ENCODE peak calls at places on chromosome 18, in four cellular contexts. One of them, this sample, is unnamed.

GRCh38 chr18:79770501-79770815 is 27.3 kb upstream of the KCNG2 start:
- DNase-seq in iPS DF 6.9: no peak
- DNase-seq in mucosa of descending colon: no peak
- DNase-seq in cardiac fibroblast: no peak
- DNase-seq in this sample: no peak

GRCh38 chr18:56884511-56884910 is 233.4 kb downstream of the WDR7 start:
- DNase-seq in iPS DF 6.9: no peak
- DNase-seq in mucosa of descending colon: no peak
- DNase-seq in cardiac fibroblast: no peak
- DNase-seq in this sample: no peak

GRCh38 chr18:28804512-28805214 is 627.7 kb upstream of the CDH2 start:
- DNase-seq in iPS DF 6.9: no peak
- DNase-seq in mucosa of descending colon: no peak
- DNase-seq in cardiac fibroblast: no peak
- DNase-seq in this sample: no peak

GRCh38 chr18:35387367-35387685 is 10.2 kb upstream of the ZNF396 start:
- DNase-seq in iPS DF 6.9: no peak
- DNase-seq in mucosa of descending colon: no peak
- DNase-seq in cardiac fibroblast: peak
- DNase-seq in this sample: no peak

GRCh38 chr18:38751897-38752296 is 1186.3 kb upstream of the CELF4 start:
- DNase-seq in iPS DF 6.9: no peak
- DNase-seq in mucosa of descending colon: no peak
- DNase-seq in cardiac fibroblast: no peak
- DNase-seq in this sample: no peak

GRCh38 chr18:57210101-57210661 is 63.3 kb downstream of the BOD1L2 start:
- DNase-seq in iPS DF 6.9: no peak
- DNase-seq in mucosa of descending colon: peak
- DNase-seq in cardiac fibroblast: peak
- DNase-seq in this sample: peak

GRCh38 chr18:48304906-48305693 is 104.1 kb downstream of the ZBTB7C start:
- DNase-seq in iPS DF 6.9: no peak
- DNase-seq in mucosa of descending colon: no peak
- DNase-seq in cardiac fibroblast: no peak
- DNase-seq in this sample: no peak

GRCh38 chr18:44682871-44683221 is 2.2 kb downstream of the SETBP1 start:
- DNase-seq in iPS DF 6.9: no peak
- DNase-seq in mucosa of descending colon: peak
- DNase-seq in cardiac fibroblast: no peak
- DNase-seq in this sample: peak

GRCh38 chr18:56248613-56249235 is 389.7 kb downstream of the TXNL1 start:
- DNase-seq in iPS DF 6.9: no peak
- DNase-seq in mucosa of descending colon: no peak
- DNase-seq in cardiac fibroblast: no peak
- DNase-seq in this sample: no peak

GRCh38 chr18:58768293-58768974 is 96.2 kb upstream of the ZNF532 start:
- DNase-seq in iPS DF 6.9: no peak
- DNase-seq in mucosa of descending colon: peak
- DNase-seq in cardiac fibroblast: peak
- DNase-seq in this sample: peak

GRCh38 chr18:45667056-45667455 is 51.8 kb downstream of the SLC14A2 start:
- DNase-seq in iPS DF 6.9: no peak
- DNase-seq in mucosa of descending colon: no peak
- DNase-seq in cardiac fibroblast: no peak
- DNase-seq in this sample: no peak

GRCh38 chr18:23259701-23260661 is 124.7 kb downstream of the CABLES1 start:
- DNase-seq in iPS DF 6.9: no peak
- DNase-seq in mucosa of descending colon: peak
- DNase-seq in cardiac fibroblast: peak
- DNase-seq in this sample: peak
- H3K4me3 ChIP-seq in iPS DF 6.9: no peak
- H3K4me3 ChIP-seq in mucosa of descending colon: no peak
- H3K4me3 ChIP-seq in cardiac fibroblast: no peak
- H3K4me3 ChIP-seq in this sample: no peak

DNA sequence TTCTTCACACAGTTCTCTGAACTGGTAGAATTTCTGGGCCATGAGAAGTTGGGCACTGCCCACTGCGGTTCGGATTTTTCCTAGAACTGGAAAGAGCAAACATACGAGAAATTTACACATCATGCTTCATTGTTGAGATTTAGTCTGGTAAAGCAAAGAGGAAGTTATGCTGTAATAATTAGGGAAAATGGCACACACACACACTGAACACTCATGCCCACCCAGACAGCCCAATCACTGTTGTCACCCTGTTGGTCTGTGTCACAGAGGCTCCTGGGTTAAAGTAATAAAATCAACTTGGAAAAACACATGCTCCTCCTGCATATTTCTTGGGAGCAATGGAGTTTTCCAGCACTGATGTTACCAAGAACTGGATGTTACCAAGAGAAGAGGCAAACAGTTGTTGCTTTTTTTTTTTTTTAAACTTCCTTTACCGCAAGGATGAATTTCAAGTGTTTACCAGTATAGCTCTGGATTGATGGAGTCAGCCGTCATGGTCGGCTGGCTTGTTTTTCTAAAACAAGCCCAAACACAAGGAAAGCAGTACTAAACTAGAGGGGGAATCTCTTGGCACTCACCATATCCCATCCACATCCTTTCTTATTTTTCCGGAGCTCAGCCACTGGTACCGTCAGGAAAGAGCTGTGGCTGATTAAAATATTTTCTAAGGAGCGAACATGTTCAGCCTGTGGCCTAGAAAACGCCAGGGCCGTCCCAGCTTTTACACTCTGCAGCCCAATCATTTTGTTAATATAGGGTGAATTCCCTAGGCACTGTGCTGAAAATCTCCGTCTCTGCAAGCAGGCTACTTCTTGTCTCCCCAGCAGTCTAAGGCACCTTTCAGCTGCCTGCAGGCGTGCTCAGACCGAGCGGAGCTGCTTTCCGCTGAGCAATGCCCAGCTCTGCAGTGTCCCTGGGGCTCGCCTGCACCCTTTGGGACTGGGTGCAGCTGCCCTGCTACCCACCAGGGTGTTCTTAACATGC is 58.9 kb downstream of the TGIF1 start:
- DNase-seq in iPS DF 6.9: no peak
- DNase-seq in mucosa of descending colon: no peak
- DNase-seq in cardiac fibroblast: no peak
- DNase-seq in this sample: no peak
- H3K4me3 ChIP-seq in iPS DF 6.9: no peak
- H3K4me3 ChIP-seq in mucosa of descending colon: no peak
- H3K4me3 ChIP-seq in cardiac fibroblast: no peak
- H3K4me3 ChIP-seq in this sample: no peak

GRCh38 chr18:9974279-9974915 is 60.6 kb downstream of the VAPA start:
- DNase-seq in iPS DF 6.9: no peak
- DNase-seq in mucosa of descending colon: no peak
- DNase-seq in cardiac fibroblast: no peak
- DNase-seq in this sample: no peak
- H3K4me3 ChIP-seq in iPS DF 6.9: no peak
- H3K4me3 ChIP-seq in mucosa of descending colon: no peak
- H3K4me3 ChIP-seq in cardiac fibroblast: no peak
- H3K4me3 ChIP-seq in this sample: no peak

DNA sequence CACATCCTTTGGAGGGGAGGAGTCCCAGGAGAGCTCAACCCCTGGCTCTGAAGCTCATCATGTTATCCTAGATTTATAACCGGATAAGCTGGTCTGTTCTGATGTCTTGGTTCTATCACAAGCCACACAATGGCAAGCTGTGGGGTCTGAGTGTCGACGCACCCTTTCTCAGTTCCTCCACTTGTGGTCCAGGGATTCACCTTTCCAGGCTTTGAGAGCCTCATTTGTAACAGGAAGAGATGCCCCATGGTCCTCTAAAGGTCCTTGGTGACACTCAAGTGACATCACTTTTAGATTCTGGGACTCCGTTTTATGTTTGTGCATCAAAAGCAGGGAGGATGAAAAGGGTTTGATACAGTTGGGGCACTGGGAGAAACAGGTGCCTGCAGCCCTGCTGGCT is 172.6 kb downstream of the BCL2 start:
- DNase-seq in iPS DF 6.9: no peak
- DNase-seq in mucosa of descending colon: no peak
- DNase-seq in cardiac fibroblast: no peak
- DNase-seq in this sample: no peak
- H3K4me3 ChIP-seq in iPS DF 6.9: no peak
- H3K4me3 ChIP-seq in mucosa of descending colon: no peak
- H3K4me3 ChIP-seq in cardiac fibroblast: no peak
- H3K4me3 ChIP-seq in this sample: no peak

DNA sequence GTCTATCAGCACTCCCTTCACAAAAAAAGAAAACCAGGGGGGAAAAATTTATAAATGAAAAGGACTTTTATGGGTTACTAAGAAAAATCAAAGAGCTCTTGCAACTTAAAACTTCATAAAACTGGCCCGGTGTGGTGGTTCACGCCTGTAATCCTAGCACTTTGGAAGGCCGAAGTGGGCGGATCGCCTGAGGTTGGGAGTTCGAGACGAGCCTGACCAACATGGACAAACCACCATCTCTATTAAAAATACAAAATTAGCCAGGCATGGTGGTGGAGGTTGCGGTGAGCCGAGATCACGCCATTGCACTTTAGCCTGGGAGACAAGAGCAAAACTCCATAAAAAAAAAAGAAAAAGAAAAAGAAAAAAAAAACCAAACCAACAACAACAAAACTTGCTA is 1.7 kb downstream of the DIPK1C start:
- DNase-seq in iPS DF 6.9: no peak
- DNase-seq in mucosa of descending colon: no peak
- DNase-seq in cardiac fibroblast: no peak
- DNase-seq in this sample: no peak
- H3K4me3 ChIP-seq in iPS DF 6.9: no peak
- H3K4me3 ChIP-seq in mucosa of descending colon: no peak
- H3K4me3 ChIP-seq in cardiac fibroblast: no peak
- H3K4me3 ChIP-seq in this sample: no peak

DNA sequence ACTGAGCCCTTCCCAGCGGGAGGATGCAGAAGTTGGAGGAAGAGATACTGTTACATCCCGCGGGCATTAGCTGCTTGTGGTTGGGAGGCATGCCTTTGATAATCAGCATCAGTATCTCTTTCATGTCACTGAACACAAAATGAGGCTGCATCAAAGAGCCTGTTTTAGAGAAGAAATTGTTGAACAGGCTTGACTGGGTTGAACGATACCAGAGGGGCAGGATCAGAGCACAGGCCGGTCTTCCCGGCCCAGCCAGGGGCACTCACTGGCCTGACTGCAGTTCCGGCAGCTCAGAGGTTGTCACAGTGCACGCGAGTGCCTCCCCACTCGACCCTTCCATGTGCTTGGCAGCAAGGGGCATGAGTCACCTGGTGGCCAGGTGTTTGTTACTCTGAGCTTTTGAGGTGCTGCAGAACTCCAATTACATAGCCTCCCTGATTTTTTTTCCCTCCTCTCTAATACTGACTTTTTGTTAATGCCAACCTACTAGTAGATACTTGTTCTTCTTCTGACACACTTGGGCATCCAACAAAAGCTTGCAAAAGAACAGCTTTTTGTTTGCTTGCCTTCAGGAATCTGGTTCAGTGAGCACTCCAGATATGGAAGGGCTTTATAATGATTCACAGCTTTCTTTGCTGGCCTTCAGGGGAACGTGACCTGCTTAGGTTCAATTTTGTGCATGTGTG is 121.6 kb downstream of the VAPA start:
- DNase-seq in iPS DF 6.9: no peak
- DNase-seq in mucosa of descending colon: no peak
- DNase-seq in cardiac fibroblast: peak
- DNase-seq in this sample: peak
- H3K4me3 ChIP-seq in iPS DF 6.9: no peak
- H3K4me3 ChIP-seq in mucosa of descending colon: no peak
- H3K4me3 ChIP-seq in cardiac fibroblast: no peak
- H3K4me3 ChIP-seq in this sample: no peak